ENCODE peak calls at places on chromosome 19, in five cellular contexts. One of them, this sample, is unnamed.

GRCh38 chr19:44808463-44809371 is at the start of gene BCAM:
- DNase-seq in H1: no peak
- DNase-seq in HCT116: no peak
- DNase-seq in A549: peak
- DNase-seq in K562: peak
- DNase-seq in this sample: no peak

GRCh38 chr19:45045671-45046353 is 7.0 kb downstream of the CLASRP start:
- DNase-seq in H1: no peak
- DNase-seq in A549: no peak
- DNase-seq in K562: no peak
- DNase-seq in HCT116: no peak
- DNase-seq in this sample: no peak

GRCh38 chr19:31598730-31599238 is 249.5 kb upstream of the TSHZ3 start:
- DNase-seq in H1: no peak
- DNase-seq in K562: no peak
- DNase-seq in A549: no peak
- DNase-seq in HCT116: no peak
- DNase-seq in this sample: no peak

GRCh38 chr19:906480-906879 is 6.5 kb downstream of the R3HDM4 start:
- DNase-seq in H1: no peak
- DNase-seq in K562: no peak
- DNase-seq in A549: no peak
- DNase-seq in HCT116: no peak
- DNase-seq in this sample: no peak

GRCh38 chr19:31378404-31378803 is 29.2 kb upstream of the TSHZ3 start:
- DNase-seq in HCT116: no peak
- DNase-seq in A549: no peak
- DNase-seq in H1: no peak
- DNase-seq in K562: no peak
- DNase-seq in this sample: no peak

GRCh38 chr19:12867120-12868099 is 13.8 kb downstream of the DNASE2 start:
- DNase-seq in A549: no peak
- DNase-seq in HCT116: no peak
- DNase-seq in K562: peak
- DNase-seq in H1: peak
- DNase-seq in this sample: no peak

GRCh38 chr19:44905437-44906160 is at the start of gene APOE:
- DNase-seq in H1: peak
- DNase-seq in A549: no peak
- DNase-seq in K562: peak
- DNase-seq in HCT116: no peak
- DNase-seq in this sample: no peak

GRCh38 chr19:18224525-18225354 is 1.5 kb downstream of the PDE4C start:
- DNase-seq in A549: peak
- DNase-seq in K562: peak
- DNase-seq in HCT116: peak
- DNase-seq in H1: peak
- DNase-seq in this sample: no peak

GRCh38 chr19:47362321-47362720 is 13.2 kb downstream of the DHX34 start:
- DNase-seq in A549: no peak
- DNase-seq in H1: no peak
- DNase-seq in K562: no peak
- DNase-seq in HCT116: no peak
- DNase-seq in this sample: no peak

GRCh38 chr19:49355890-49356289 is 6.3 kb downstream of the TEAD2 start:
- DNase-seq in HCT116: no peak
- DNase-seq in A549: no peak
- DNase-seq in K562: no peak
- DNase-seq in H1: no peak
- DNase-seq in this sample: peak

GRCh38 chr19:11964496-11964857 is 363 bp upstream of the ZNF763 start:
- DNase-seq in H1: no peak
- DNase-seq in A549: no peak
- DNase-seq in HCT116: no peak
- DNase-seq in K562: no peak
- DNase-seq in this sample: no peak

GRCh38 chr19:34351382-34351802 is 13.6 kb upstream of the GPI start:
- DNase-seq in A549: no peak
- DNase-seq in HCT116: no peak
- DNase-seq in H1: no peak
- DNase-seq in K562: no peak
- DNase-seq in this sample: no peak

GRCh38 chr19:38733493-38734175 is 10.6 kb downstream of the CAPN12 start:
- DNase-seq in HCT116: no peak
- DNase-seq in H1: no peak
- DNase-seq in K562: no peak
- DNase-seq in A549: peak
- DNase-seq in this sample: peak

GRCh38 chr19:31676271-31677004 is 327.2 kb upstream of the TSHZ3 start:
- DNase-seq in K562: no peak
- DNase-seq in H1: peak
- DNase-seq in A549: peak
- DNase-seq in HCT116: no peak
- DNase-seq in this sample: peak

GRCh38 chr19:2149980-2150793 is 1.2 kb downstream of the AP3D1 start:
- DNase-seq in H1: no peak
- DNase-seq in A549: no peak
- DNase-seq in HCT116: no peak
- DNase-seq in K562: peak
- DNase-seq in this sample: peak

GRCh38 chr19:1019980-1020867 is 699 bp downstream of the TMEM259 start:
- DNase-seq in H1: no peak
- DNase-seq in K562: peak
- DNase-seq in HCT116: no peak
- DNase-seq in A549: no peak
- DNase-seq in this sample: peak

GRCh38 chr19:35346193-35347052 is 1.3 kb upstream of the FFAR1 start:
- DNase-seq in A549: no peak
- DNase-seq in H1: no peak
- DNase-seq in HCT116: no peak
- DNase-seq in K562: peak
- DNase-seq in this sample: no peak

GRCh38 chr19:29245221-29245620 is 32.3 kb upstream of the UQCRFS1 start:
- DNase-seq in K562: no peak
- DNase-seq in A549: no peak
- DNase-seq in HCT116: no peak
- DNase-seq in H1: no peak
- DNase-seq in this sample: no peak

GRCh38 chr19:39351537-39352037 is 9.4 kb downstream of the SAMD4B start:
- DNase-seq in K562: peak
- DNase-seq in H1: no peak
- DNase-seq in HCT116: no peak
- DNase-seq in A549: no peak
- DNase-seq in this sample: no peak

GRCh38 chr19:19327672-19328071 is 7.0 kb downstream of the MAU2 start:
- DNase-seq in HCT116: no peak
- DNase-seq in K562: no peak
- DNase-seq in A549: no peak
- DNase-seq in H1: no peak
- DNase-seq in this sample: no peak

GRCh38 chr19:18946918-18947317 is 5.9 kb upstream of the HOMER3 start:
- DNase-seq in HCT116: no peak
- DNase-seq in H1: no peak
- DNase-seq in A549: no peak
- DNase-seq in K562: no peak
- DNase-seq in this sample: no peak

GRCh38 chr19:40337594-40337993 is 10.6 kb downstream of the C19orf47 start:
- DNase-seq in A549: no peak
- DNase-seq in K562: no peak
- DNase-seq in H1: no peak
- DNase-seq in HCT116: no peak
- DNase-seq in this sample: no peak

GRCh38 chr19:411723-412355 is 2.9 kb upstream of the C2CD4C start:
- DNase-seq in H1: no peak
- DNase-seq in K562: no peak
- DNase-seq in A549: no peak
- DNase-seq in HCT116: no peak
- DNase-seq in this sample: no peak

GRCh38 chr19:788821-789472 is 8.3 kb upstream of the PTBP1 start:
- DNase-seq in K562: peak
- DNase-seq in H1: no peak
- DNase-seq in A549: no peak
- DNase-seq in HCT116: no peak
- DNase-seq in this sample: no peak

GRCh38 chr19:18304496-18305312 is 18.2 kb downstream of the LSM4 start:
- DNase-seq in K562: peak
- DNase-seq in HCT116: no peak
- DNase-seq in H1: no peak
- DNase-seq in A549: no peak
- DNase-seq in this sample: peak

GRCh38 chr19:40534148-40534547 is 42.5 kb upstream of the SHKBP1 start:
- DNase-seq in K562: no peak
- DNase-seq in A549: no peak
- DNase-seq in H1: no peak
- DNase-seq in HCT116: no peak
- DNase-seq in this sample: no peak

GRCh38 chr19:42154471-42155323 is 22.5 kb upstream of the POU2F2 start:
- DNase-seq in A549: no peak
- DNase-seq in H1: no peak
- DNase-seq in K562: no peak
- DNase-seq in HCT116: no peak
- DNase-seq in this sample: no peak

GRCh38 chr19:53394974-53395839 is at the start of gene ZNF765:
- DNase-seq in H1: peak
- DNase-seq in HCT116: peak
- DNase-seq in K562: peak
- DNase-seq in A549: peak
- DNase-seq in this sample: peak
- TF ChIP-seq POLR2A in H1: peak
- TF ChIP-seq POLR2A in HCT116: no peak
- TF ChIP-seq POLR2A in K562: peak
- TF ChIP-seq POLR2A in A549: peak
- TF ChIP-seq POLR2A in this sample: peak

GRCh38 chr19:52748336-52748950 is 13.6 kb upstream of the ZNF611 start:
- DNase-seq in A549: no peak
- DNase-seq in K562: peak
- DNase-seq in HCT116: no peak
- DNase-seq in H1: no peak
- DNase-seq in this sample: peak
- TF ChIP-seq CTCF in A549: no peak
- TF ChIP-seq CTCF in K562: peak
- TF ChIP-seq CTCF in HCT116: no peak
- TF ChIP-seq CTCF in H1: peak
- TF ChIP-seq CTCF in this sample: peak

GRCh38 chr19:5024282-5024681 is 55.4 kb downstream of the KDM4B start:
- DNase-seq in A549: no peak
- DNase-seq in HCT116: no peak
- DNase-seq in K562: peak
- DNase-seq in H1: no peak
- DNase-seq in this sample: no peak
- TF ChIP-seq MAX in A549: no peak
- TF ChIP-seq MAX in HCT116: no peak
- TF ChIP-seq MAX in K562: no peak
- TF ChIP-seq MAX in H1: no peak
- TF ChIP-seq MAX in this sample: no peak

GRCh38 chr19:55158848-55159793 is 1.6 kb upstream of the TNNI3 start:
- DNase-seq in K562: peak
- DNase-seq in H1: no peak
- DNase-seq in HCT116: no peak
- DNase-seq in A549: peak
- DNase-seq in this sample: peak
- TF ChIP-seq POLR2A in K562: peak
- TF ChIP-seq POLR2A in H1: no peak
- TF ChIP-seq POLR2A in HCT116: no peak
- TF ChIP-seq POLR2A in A549: no peak
- TF ChIP-seq POLR2A in this sample: no peak

GRCh38 chr19:14051980-14052379 is 9.9 kb downstream of the PALM3 start:
- DNase-seq in H1: no peak
- DNase-seq in K562: peak
- DNase-seq in A549: no peak
- DNase-seq in HCT116: no peak
- DNase-seq in this sample: no peak

GRCh38 chr19:14052470-14052869 is 9.4 kb downstream of the PALM3 start:
- DNase-seq in A549: no peak
- DNase-seq in HCT116: no peak
- DNase-seq in H1: no peak
- DNase-seq in K562: no peak
- DNase-seq in this sample: no peak

GRCh38 chr19:14053032-14053431 is 8.8 kb downstream of the PALM3 start:
- DNase-seq in K562: peak
- DNase-seq in A549: no peak
- DNase-seq in HCT116: no peak
- DNase-seq in H1: no peak
- DNase-seq in this sample: no peak

GRCh38 chr19:14050512-14050911 is 11.4 kb downstream of the PALM3 start:
- DNase-seq in K562: peak
- DNase-seq in H1: no peak
- DNase-seq in HCT116: no peak
- DNase-seq in A549: no peak
- DNase-seq in this sample: no peak

DNA sequence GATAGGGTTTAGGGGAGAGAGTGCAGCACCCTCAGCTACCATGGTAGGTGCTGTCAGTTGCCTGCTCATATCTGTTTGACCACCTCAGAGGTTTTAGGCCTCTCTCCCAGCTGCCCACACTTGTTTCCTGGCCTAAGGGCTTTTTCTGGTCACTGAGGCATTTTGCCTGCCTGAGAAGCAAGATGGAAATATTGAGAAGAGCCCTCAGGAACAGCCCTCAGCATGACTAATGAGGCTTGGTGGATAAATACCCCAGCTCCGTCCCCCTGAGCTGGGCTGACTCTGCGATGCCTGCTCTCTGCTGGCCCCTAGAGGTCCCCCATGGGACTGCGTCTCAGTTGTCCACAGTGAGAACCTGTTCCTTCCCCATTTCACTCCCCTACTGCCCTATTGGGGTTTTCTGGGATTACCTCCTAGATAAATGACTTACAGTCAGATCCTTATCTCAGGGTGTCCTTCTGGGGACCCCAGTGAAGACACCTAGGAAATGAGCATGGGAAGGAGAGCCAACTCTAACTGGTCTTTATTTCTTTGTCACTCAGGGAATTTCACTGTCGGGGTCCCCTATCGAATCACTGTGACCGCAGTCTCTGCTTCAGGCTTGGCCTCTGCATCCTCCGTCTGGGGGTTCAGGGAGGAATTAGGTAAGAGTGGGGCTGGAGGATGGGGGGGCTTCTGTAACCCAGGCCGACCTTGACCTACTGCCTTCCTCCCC is 13.3 kb downstream of the PALM3 start:
- DNase-seq in K562: peak
- DNase-seq in H1: peak
- DNase-seq in A549: peak
- DNase-seq in HCT116: no peak
- DNase-seq in this sample: peak
- TF ChIP-seq CTCF in K562: peak
- TF ChIP-seq CTCF in H1: peak
- TF ChIP-seq CTCF in A549: peak
- TF ChIP-seq CTCF in HCT116: peak
- TF ChIP-seq CTCF in this sample: peak

GRCh38 chr19:14492756-14493337 is 3.1 kb downstream of the GIPC1 start:
- DNase-seq in A549: no peak
- DNase-seq in K562: no peak
- DNase-seq in HCT116: no peak
- DNase-seq in H1: no peak
- DNase-seq in this sample: no peak

GRCh38 chr19:14482112-14482941 is 7.2 kb upstream of the PTGER1 start:
- DNase-seq in H1: no peak
- DNase-seq in HCT116: no peak
- DNase-seq in A549: no peak
- DNase-seq in K562: no peak
- DNase-seq in this sample: no peak

GRCh38 chr19:14487370-14488125 is 8.4 kb downstream of the GIPC1 start:
- DNase-seq in K562: no peak
- DNase-seq in A549: no peak
- DNase-seq in HCT116: no peak
- DNase-seq in H1: no peak
- DNase-seq in this sample: no peak
- TF ChIP-seq MAX in K562: no peak
- TF ChIP-seq MAX in A549: no peak
- TF ChIP-seq MAX in HCT116: no peak
- TF ChIP-seq MAX in H1: no peak
- TF ChIP-seq MAX in this sample: no peak

This sample was measured in NB4.